ENCODE peak calls at places on chromosomes 16 and 17, in ten cellular contexts. Z, O, L, B, I, D, G, U, S and E are unnamed samples.

GRCh38 chr16:27350006-27350405 is 36.2 kb downstream of the IL4R start:
- DNase-seq in Z (no peak), G (no peak), I (no peak), L (no peak), U (no peak), O (no peak), D (no peak), B (no peak), S (no peak), E (no peak)

GRCh38 chr17:75067856-75068255 is 19.9 kb upstream of the SLC16A5 start:
- DNase-seq in B (no peak), I (no peak), D (no peak), G (no peak), O (no peak), S (peak; percentile 75), Z (no peak), L (no peak), U (no peak), E (no peak)

GRCh38 chr16:11151156-11151904 is 104.7 kb downstream of the SOCS1 start:
- DNase-seq in I (no peak), L (no peak), O (no peak), S (no peak), B (no peak), U (no peak), G (no peak), Z (no peak), D (no peak), E (no peak)

GRCh38 chr17:72699566-72699965 is 392.9 kb downstream of the SLC39A11 start:
- DNase-seq in D (no peak), O (peak; percentile 92), G (no peak), S (peak; percentile 94), I (no peak), U (peak; percentile 87), B (peak; percentile 75), L (no peak), Z (no peak), E (no peak)

GRCh38 chr17:81251091-81251942 is 12.2 kb downstream of the NDUFAF8 start:
- DNase-seq in I (peak; percentile 88), U (no peak), S (no peak), L (no peak), G (no peak), O (no peak), Z (no peak), D (no peak), B (no peak), E (no peak)

GRCh38 chr17:1002412-1002753 is 5.5 kb downstream of the TIMM22 start:
- DNase-seq in L (no peak), I (no peak), U (peak; percentile 47), G (no peak), S (peak; percentile 80), B (peak; percentile 45), Z (no peak), D (no peak), O (no peak), E (peak; percentile 65)

GRCh38 chr17:77833769-77834168 is 124.7 kb upstream of the TNRC6C start:
- DNase-seq in L (no peak), D (no peak), U (no peak), O (no peak), G (no peak), Z (no peak), B (no peak), I (no peak), S (peak; percentile 60), E (no peak)

GRCh38 chr16:22358000-22358399 is 16.4 kb downstream of the CDR2 start:
- DNase-seq in I (peak; percentile 33), Z (no peak), G (no peak), U (no peak), L (no peak), S (no peak), O (no peak), D (no peak), B (peak; percentile 29), E (no peak)

GRCh38 chr17:61276806-61277205 is 122.8 kb upstream of the TBX2 start:
- DNase-seq in U (no peak), Z (no peak), D (no peak), G (no peak), O (no peak), I (no peak), L (no peak), S (no peak), B (no peak), E (no peak)

GRCh38 chr16:18788828-18789514 is 1.2 kb downstream of the RPS15A start:
- DNase-seq in I (peak; percentile 47), S (peak; percentile 79), L (no peak), O (no peak), U (peak; percentile 48), Z (no peak), G (no peak), D (no peak), B (peak; percentile 33), E (no peak)

GRCh38 chr17:9929873-9930272 is 24.8 kb upstream of the RCVRN start:
- DNase-seq in G (no peak), U (no peak), O (no peak), L (no peak), I (no peak), S (no peak), D (no peak), Z (no peak), B (no peak), E (no peak)

GRCh38 chr17:71777048-71777638 is 343.7 kb upstream of the SOX9 start:
- DNase-seq in O (no peak), Z (no peak), I (no peak), L (no peak), U (no peak), B (no peak), S (no peak), G (no peak), D (no peak), E (peak; percentile 26)

GRCh38 chr17:21034350-21035235 is 8.2 kb downstream of the USP22 start:
- DNase-seq in S (no peak), D (no peak), B (peak; percentile 38), G (peak; percentile 44), L (no peak), I (peak; percentile 76), O (no peak), U (peak; percentile 40), Z (no peak), E (peak; percentile 55)

GRCh38 chr17:44362479-44362963 is 1.1 kb downstream of the FAM171A2 start:
- DNase-seq in Z (no peak), S (peak; percentile 78), U (peak; percentile 16), I (no peak), B (no peak), L (no peak), D (peak; percentile 36), G (no peak), O (no peak), E (no peak)
- H2AFZ ChIP-seq in Z (no peak overlapping the region), S (no peak overlapping the region), U (peak overlapping the region; percentile 95), I (no peak overlapping the region), B (no peak overlapping the region), L (no peak overlapping the region), D (no peak overlapping the region), G (no peak overlapping the region), O (peak overlapping the region; percentile 99), E (no peak overlapping the region)

GRCh38 chr16:58628845-58629680 is 563 bp downstream of the CNOT1 start:
- DNase-seq in I (peak; percentile 77), Z (peak; percentile 15), U (peak; percentile 84), D (peak; percentile 43), G (peak; percentile 50), B (peak; percentile 30), L (peak; percentile 23), O (peak; percentile 23), S (peak; percentile 78), E (peak; percentile 49)
- H2AFZ ChIP-seq in I (peak overlapping the region; percentile 47), Z (peak overlapping the region; percentile 84), U (peak overlapping the region; percentile 74), D (no peak overlapping the region), G (peak overlapping the region; percentile 8), B (peak overlapping the region; percentile 85), L (peak overlapping the region; percentile 80), O (peak overlapping the region; percentile 43), S (peak overlapping the region; percentile 97), E (peak overlapping the region; percentile 70)

DNA sequence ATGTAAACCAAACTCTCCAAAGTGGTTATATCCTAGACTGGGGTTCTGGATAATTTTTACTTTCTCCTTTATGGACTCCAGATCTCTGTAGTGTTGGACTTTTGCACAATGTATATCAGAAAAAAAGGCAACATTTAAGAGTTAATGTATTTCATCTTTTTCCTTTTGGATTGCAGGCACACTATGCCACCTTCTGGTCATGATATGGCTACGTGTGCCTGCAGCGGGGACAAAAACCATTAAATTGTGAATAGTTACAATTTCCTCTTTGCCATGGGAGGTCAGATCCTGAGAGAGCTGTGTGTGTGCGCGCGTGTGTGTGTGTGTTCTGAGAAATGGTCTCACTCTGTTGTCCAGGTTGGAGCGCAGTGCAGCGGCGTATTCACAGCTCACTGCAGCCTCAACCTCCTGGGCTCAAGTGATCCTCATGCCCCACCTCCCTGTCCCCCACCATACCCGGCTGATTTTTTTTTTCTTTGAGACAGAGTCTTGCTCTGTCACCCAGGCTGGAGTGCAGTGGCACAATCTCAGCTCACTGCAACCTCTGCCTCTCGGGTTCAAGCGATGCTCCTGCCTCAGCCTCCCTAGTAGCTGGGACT is 4.3 kb upstream of the SGF29 start:
- DNase-seq in I (peak; percentile 66), S (peak; percentile 88), O (peak; percentile 58), U (peak; percentile 68), G (peak; percentile 45), D (no peak), Z (peak; percentile 37), L (no peak), B (peak; percentile 27), E (peak; percentile 38)
- H2AFZ ChIP-seq in I (peak overlapping the region; percentile 55), S (no peak overlapping the region), O (peak overlapping the region; percentile 56), U (no peak overlapping the region), G (no peak overlapping the region), D (no peak overlapping the region), Z (no peak overlapping the region), L (peak overlapping the region; percentile 25), B (no peak overlapping the region), E (no peak overlapping the region)

GRCh38 chr16:64089697-64090096 is 1032.2 kb downstream of the CDH11 start:
- DNase-seq in G (peak; percentile 81), B (peak; percentile 14), Z (no peak), I (peak; percentile 78), L (peak; percentile 32), S (no peak), O (peak; percentile 53), U (peak; percentile 38), D (peak; percentile 66), E (peak; percentile 29)

GRCh38 chr16:64092284-64092683 is 1029.6 kb downstream of the CDH11 start:
- DNase-seq in S (no peak), O (peak; percentile 83), I (no peak), G (peak; percentile 2), B (peak; percentile 90), D (no peak), Z (no peak), U (peak; percentile 80), L (no peak), E (peak; percentile 56)

GRCh38 chr16:64090327-64090726 is 1031.5 kb downstream of the CDH11 start:
- DNase-seq in S (no peak), D (no peak), O (no peak), G (no peak), U (no peak), L (no peak), B (no peak), Z (no peak), I (no peak), E (no peak)

GRCh38 chr16:64085291-64085690 is 1036.6 kb downstream of the CDH11 start:
- DNase-seq in O (no peak), U (no peak), G (no peak), B (no peak), L (no peak), I (no peak), S (no peak), D (no peak), Z (no peak), E (no peak)

DNA sequence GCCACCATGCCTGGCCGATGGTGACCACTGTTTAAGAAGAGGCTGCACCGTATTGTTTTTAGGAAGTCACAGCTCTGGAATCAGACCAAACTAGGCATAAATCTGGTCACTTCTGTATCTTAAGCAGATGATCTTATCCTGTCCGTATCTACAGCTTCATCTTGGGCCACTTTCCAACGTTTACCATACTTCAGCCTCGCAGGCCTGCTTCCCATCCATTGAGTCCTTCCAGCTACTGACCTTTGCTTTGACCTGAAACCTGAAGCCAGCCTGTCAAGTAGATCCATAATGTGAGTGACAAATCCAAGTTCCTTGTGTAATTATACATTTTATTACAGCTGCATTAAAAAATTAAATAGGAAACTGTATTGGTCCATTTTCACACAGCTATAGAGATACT is 1033.0 kb downstream of the CDH11 start:
- DNase-seq in L (no peak), D (no peak), O (no peak), Z (no peak), I (no peak), U (no peak), B (no peak), S (no peak), G (no peak), E (no peak)
- H2AFZ ChIP-seq in L (no peak overlapping the region), D (no peak overlapping the region), O (no peak overlapping the region), Z (no peak overlapping the region), I (peak overlapping the region; percentile 52), U (no peak overlapping the region), B (no peak overlapping the region), S (no peak overlapping the region), G (no peak overlapping the region), E (no peak overlapping the region)